ENCODE peak calls at places on chromosomes 4 and X, in seven cellular contexts. One of them, this sample, is unnamed.

GRCh38 chr4:149168645-149169044 is 647.0 kb downstream of the IQCM start:
- DNase-seq in cerebellar nuclear complex: no peak
- DNase-seq in cardiac fibroblast: peak; percentile 30
- DNase-seq in HS-27A: no peak
- DNase-seq in HEK293T: no peak
- DNase-seq in ovary: no peak
- DNase-seq in fibroblast of lung: peak; percentile 50
- DNase-seq in this sample: no peak

GRCh38 chr4:1711906-1712215 is 258 bp downstream of the SLBP start:
- DNase-seq in cerebellar nuclear complex: no peak
- DNase-seq in cardiac fibroblast: no peak
- DNase-seq in HS-27A: no peak
- DNase-seq in HEK293T: peak; percentile 31
- DNase-seq in ovary: no peak
- DNase-seq in fibroblast of lung: no peak
- DNase-seq in this sample: no peak

GRCh38 chrX:1587161-1587560 is 4.2 kb upstream of the AKAP17A start:
- DNase-seq in cerebellar nuclear complex: no peak
- DNase-seq in cardiac fibroblast: no peak
- DNase-seq in HS-27A: no peak
- DNase-seq in HEK293T: no peak
- DNase-seq in ovary: no peak
- DNase-seq in fibroblast of lung: no peak
- DNase-seq in this sample: no peak

GRCh38 chr4:3250438-3250955 is 1.5 kb downstream of the MSANTD1 start:
- DNase-seq in cerebellar nuclear complex: no peak
- DNase-seq in cardiac fibroblast: no peak
- DNase-seq in HS-27A: no peak
- DNase-seq in HEK293T: no peak
- DNase-seq in ovary: no peak
- DNase-seq in fibroblast of lung: no peak
- DNase-seq in this sample: no peak

GRCh38 chr4:38113136-38113535 is 152.9 kb downstream of the PTTG2 start:
- DNase-seq in cerebellar nuclear complex: no peak
- DNase-seq in cardiac fibroblast: no peak
- DNase-seq in HS-27A: no peak
- DNase-seq in HEK293T: no peak
- DNase-seq in ovary: no peak
- DNase-seq in fibroblast of lung: no peak
- DNase-seq in this sample: no peak

GRCh38 chrX:23907106-23907495 is 637 bp downstream of the APOO start:
- DNase-seq in cerebellar nuclear complex: no peak
- DNase-seq in cardiac fibroblast: no peak
- DNase-seq in HS-27A: no peak
- DNase-seq in HEK293T: no peak
- DNase-seq in ovary: no peak
- DNase-seq in fibroblast of lung: no peak
- DNase-seq in this sample: no peak

GRCh38 chrX:10648608-10649007 is 28.2 kb upstream of the MID1 start:
- DNase-seq in cerebellar nuclear complex: no peak
- DNase-seq in cardiac fibroblast: peak; percentile 42
- DNase-seq in HS-27A: no peak
- DNase-seq in HEK293T: peak; percentile 57
- DNase-seq in ovary: no peak
- DNase-seq in fibroblast of lung: peak; percentile 15
- DNase-seq in this sample: no peak

GRCh38 chrX:119201570-119201969 is 34.5 kb upstream of the PGRMC1 start:
- DNase-seq in cerebellar nuclear complex: no peak
- DNase-seq in cardiac fibroblast: no peak
- DNase-seq in HS-27A: no peak
- DNase-seq in HEK293T: no peak
- DNase-seq in ovary: no peak
- DNase-seq in fibroblast of lung: peak; percentile 5
- DNase-seq in this sample: no peak

GRCh38 chr4:73607375-73608026 is 12.7 kb downstream of the RASSF6 start:
- DNase-seq in cerebellar nuclear complex: no peak
- DNase-seq in cardiac fibroblast: no peak
- DNase-seq in HS-27A: no peak
- DNase-seq in HEK293T: no peak
- DNase-seq in ovary: no peak
- DNase-seq in fibroblast of lung: no peak
- DNase-seq in this sample: no peak

GRCh38 chrX:38817004-38817703 is 15.9 kb downstream of the MID1IP1 start:
- DNase-seq in cerebellar nuclear complex: no peak
- DNase-seq in cardiac fibroblast: peak; percentile 74
- DNase-seq in HS-27A: no peak
- DNase-seq in HEK293T: no peak
- DNase-seq in ovary: peak; percentile 71
- DNase-seq in fibroblast of lung: peak; percentile 36
- DNase-seq in this sample: no peak

GRCh38 chr4:150368667-150369066 is 213.3 kb upstream of the MAB21L2 start:
- DNase-seq in cerebellar nuclear complex: no peak
- DNase-seq in cardiac fibroblast: no peak
- DNase-seq in HS-27A: no peak
- DNase-seq in HEK293T: no peak
- DNase-seq in ovary: no peak
- DNase-seq in fibroblast of lung: no peak
- DNase-seq in this sample: no peak

GRCh38 chrX:134715930-134716619 is 57.8 kb upstream of the PLAC1 start:
- DNase-seq in cerebellar nuclear complex: no peak
- DNase-seq in cardiac fibroblast: no peak
- DNase-seq in HS-27A: no peak
- DNase-seq in HEK293T: no peak
- DNase-seq in ovary: no peak
- DNase-seq in fibroblast of lung: no peak
- DNase-seq in this sample: no peak

This sample was measured in HS-5.